ENCODE peak calls at places on chromosomes 5 and 9, in five cellular contexts. H is body of pancreas, P is heart left ventricle, W is Peyer's patch, L is right lobe of liver. D is an unnamed sample.

GRCh38 chr5:129803403-129803802 is 55.5 kb downstream of the MINAR2 start:
- DNase-seq in L (no peak), P (no peak), H (no peak), W (no peak), D (no peak)

GRCh38 chr9:120212153-120212852 is 367.7 kb downstream of the CDK5RAP2 start:
- DNase-seq in P (no peak), W (no peak), L (no peak), H (no peak), D (no peak)

GRCh38 chr5:79546782-79547428 is 33.0 kb upstream of the HOMER1 start:
- DNase-seq in W (no peak), H (no peak), L (no peak), P (no peak), D (no peak)

GRCh38 chr9:90936380-90936779 is 134.8 kb downstream of the SYK start:
- DNase-seq in W (peak; percentile 27), P (no peak), H (no peak), L (no peak), D (no peak)

GRCh38 chr5:10844016-10844415 is 83.0 kb upstream of the DAP start:
- DNase-seq in P (no peak), H (no peak), W (no peak), L (no peak), D (no peak)

GRCh38 chr9:16721972-16722371 is 148.5 kb downstream of the BNC2 start:
- DNase-seq in P (no peak), W (peak; percentile 64), L (no peak), H (peak; percentile 31), D (no peak)

GRCh38 chr9:73573235-73573634 is 421.6 kb downstream of the ANXA1 start:
- DNase-seq in H (no peak), P (no peak), W (no peak), L (no peak), D (no peak)

GRCh38 chr9:96034553-96035122 is 159.1 kb downstream of the ERCC6L2 start:
- DNase-seq in H (no peak), L (no peak), W (peak; percentile 29), P (no peak), D (no peak)

GRCh38 chr5:32283539-32284377 is 29.0 kb downstream of the MTMR12 start:
- DNase-seq in L (no peak), W (no peak), H (no peak), P (no peak), D (peak; percentile 7)

GRCh38 chr9:37417857-37418618 is 4.5 kb upstream of the GRHPR start:
- DNase-seq in P (no peak), L (peak; percentile 92), W (no peak), H (peak; percentile 68), D (peak; percentile 24)

GRCh38 chr5:84885479-84886258 is 501.0 kb upstream of the EDIL3 start:
- DNase-seq in L (no peak), P (peak; percentile 69), H (no peak), W (no peak), D (no peak)

GRCh38 chr9:92154016-92154415 is 38.8 kb upstream of the SPTLC1 start:
- DNase-seq in H (no peak), L (no peak), W (no peak), P (no peak), D (no peak)

GRCh38 chr5:113043491-113043931 is 66.9 kb downstream of the DCP2 start:
- DNase-seq in W (no peak), H (peak; percentile 34), P (peak; percentile 70), L (peak; percentile 65), D (peak; percentile 22)

GRCh38 chr9:68545033-68545705 is 4.5 kb upstream of the TMEM252 start:
- DNase-seq in W (no peak), H (no peak), P (no peak), L (no peak), D (no peak)

DNA sequence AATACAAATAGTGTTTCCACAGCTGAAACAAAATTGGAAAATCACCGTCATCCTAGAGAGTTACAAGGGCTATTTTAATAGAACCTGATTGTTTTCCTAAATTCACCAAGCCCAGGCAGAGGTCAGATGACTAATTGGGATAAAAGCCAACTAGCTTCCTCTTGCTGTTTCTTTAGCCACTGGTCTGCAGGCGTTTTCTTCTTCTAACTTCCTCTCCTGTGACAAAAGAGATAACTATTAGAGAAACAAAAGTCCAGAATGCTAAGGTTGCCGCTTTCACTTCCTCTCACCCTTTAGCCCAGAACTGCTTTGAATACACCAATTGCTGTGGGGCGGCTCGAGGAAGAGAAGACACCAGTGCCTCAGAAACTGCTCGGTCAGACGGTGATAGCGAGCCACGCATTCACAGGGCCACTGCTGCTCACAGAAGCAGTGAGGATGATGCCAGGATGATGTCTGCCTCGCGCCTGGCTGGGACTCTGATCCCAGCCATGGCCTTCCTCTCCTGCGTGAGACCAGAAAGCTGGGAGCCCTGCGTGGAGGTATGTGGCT is at the start of gene TLR4:
- DNase-seq in W (peak; percentile 85), L (peak; percentile 71), P (peak; percentile 74), H (peak; percentile 33), D (no peak)
- TF ChIP-seq POLR2A in W (peak; percentile 44), L (peak; percentile 81), P (no peak), H (peak; percentile 38), D (no peak)

GRCh38 chr5:142819292-142819691 is 49.1 kb downstream of the ARHGAP26 start:
- DNase-seq in L (no peak), P (no peak), H (no peak), W (no peak), D (no peak)
- TF ChIP-seq POLR2A in L (no peak), P (no peak), H (no peak), W (no peak), D (no peak)

GRCh38 chr9:14321517-14322125 is 7.7 kb upstream of the NFIB start:
- DNase-seq in W (no peak), L (no peak), P (no peak), H (no peak), D (no peak)

GRCh38 chr9:14323083-14323968 is 9.4 kb upstream of the NFIB start:
- DNase-seq in H (no peak), P (no peak), W (no peak), L (no peak), D (no peak)

GRCh38 chr9:14320272-14321245 is 6.6 kb upstream of the NFIB start:
- DNase-seq in L (no peak), H (no peak), P (peak; percentile 50), W (peak; percentile 74), D (peak; percentile 10)

GRCh38 chr9:14323969-14324366 is 10.0 kb upstream of the NFIB start:
- DNase-seq in H (no peak), W (no peak), L (no peak), P (no peak), D (no peak)

DNA sequence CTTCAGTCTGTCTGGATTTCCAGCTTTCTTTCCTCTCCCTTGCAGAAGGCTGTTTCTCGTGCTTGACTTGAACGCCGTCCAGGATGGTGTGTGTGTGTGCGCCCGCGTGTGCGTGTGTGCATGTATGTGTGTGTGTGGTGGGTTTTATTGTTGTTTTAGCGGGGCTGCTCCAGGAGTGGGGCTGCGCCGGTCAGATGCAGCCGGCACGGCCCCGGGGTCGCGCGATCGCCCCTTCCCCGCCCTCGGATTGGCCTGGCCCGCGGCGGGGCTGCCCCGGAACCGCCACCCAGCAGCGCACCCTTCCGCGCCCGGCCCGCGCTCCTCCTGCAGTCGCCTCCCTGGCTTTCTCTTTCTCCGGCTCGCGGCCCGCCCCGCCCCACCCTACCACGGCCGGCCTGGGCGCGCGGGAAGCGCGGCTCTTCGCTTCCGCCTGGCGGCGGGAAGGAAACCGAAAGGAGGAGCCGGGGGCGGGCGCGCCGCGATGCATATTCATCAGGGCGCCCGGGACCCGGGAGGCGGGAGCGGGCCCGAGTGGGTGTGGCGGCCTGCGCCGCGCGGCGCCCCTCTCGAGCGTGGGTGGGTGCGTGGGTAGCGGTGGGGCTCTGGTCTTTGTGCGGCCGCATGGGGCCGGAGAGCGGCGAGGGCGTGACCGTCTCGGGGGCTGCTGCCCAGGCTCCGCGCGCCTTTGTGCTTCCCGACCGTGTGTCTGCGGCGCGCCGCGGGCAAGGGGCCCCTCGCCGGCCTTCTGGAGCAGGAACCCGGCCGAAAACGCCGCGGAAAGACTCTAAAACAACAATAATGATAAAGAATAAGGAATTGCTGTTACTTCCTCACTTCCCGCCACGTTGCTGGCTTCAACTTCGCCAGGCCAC is 8.5 kb upstream of the NFIB start:
- DNase-seq in H (peak; percentile 91), P (peak; percentile 95), L (peak; percentile 95), W (peak; percentile 93), D (peak; percentile 94)
- TF ChIP-seq POLR2A in H (peak; percentile 65), P (no peak), L (peak; percentile 77), W (peak; percentile 73), D (peak; percentile 41)

DNA sequence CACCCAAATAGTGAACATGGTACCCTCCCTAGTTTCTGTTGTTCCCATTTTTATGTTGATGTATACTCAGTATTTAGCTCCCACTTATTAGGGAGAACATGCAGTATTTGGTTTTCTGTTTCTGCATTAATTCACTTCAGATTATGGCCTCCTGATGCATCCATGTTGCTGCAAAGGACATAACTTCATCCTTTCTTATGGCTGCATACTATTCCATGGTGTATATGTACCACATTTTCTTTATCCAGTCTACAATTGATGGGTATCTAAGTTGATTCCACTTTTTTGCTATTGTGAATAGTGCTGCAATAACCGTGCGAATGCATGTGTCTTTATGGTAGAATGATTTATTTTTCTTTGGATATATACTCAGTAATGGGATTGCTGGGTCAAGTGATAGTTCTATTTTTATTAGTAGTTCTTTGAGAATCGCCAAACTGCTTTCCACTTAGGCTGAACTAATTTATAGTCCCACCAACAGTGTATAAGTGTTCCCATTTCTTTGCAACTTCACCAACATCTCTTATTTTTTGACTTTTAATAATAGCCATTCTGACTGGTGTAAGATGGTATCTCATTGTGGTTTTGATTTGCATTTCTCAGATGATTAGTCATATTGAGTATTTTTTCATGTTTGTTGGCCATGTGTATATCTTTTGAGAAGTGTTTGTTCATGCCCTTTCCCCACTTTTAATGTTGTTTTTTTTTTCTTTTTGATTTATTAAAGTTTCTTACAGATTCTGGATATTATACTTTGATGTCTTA is 79.6 kb downstream of the SMIM15 start:
- DNase-seq in W (no peak), L (no peak), H (no peak), P (no peak), D (no peak)
- TF ChIP-seq POLR2A in W (no peak), L (no peak), H (no peak), P (no peak), D (no peak)

DNA sequence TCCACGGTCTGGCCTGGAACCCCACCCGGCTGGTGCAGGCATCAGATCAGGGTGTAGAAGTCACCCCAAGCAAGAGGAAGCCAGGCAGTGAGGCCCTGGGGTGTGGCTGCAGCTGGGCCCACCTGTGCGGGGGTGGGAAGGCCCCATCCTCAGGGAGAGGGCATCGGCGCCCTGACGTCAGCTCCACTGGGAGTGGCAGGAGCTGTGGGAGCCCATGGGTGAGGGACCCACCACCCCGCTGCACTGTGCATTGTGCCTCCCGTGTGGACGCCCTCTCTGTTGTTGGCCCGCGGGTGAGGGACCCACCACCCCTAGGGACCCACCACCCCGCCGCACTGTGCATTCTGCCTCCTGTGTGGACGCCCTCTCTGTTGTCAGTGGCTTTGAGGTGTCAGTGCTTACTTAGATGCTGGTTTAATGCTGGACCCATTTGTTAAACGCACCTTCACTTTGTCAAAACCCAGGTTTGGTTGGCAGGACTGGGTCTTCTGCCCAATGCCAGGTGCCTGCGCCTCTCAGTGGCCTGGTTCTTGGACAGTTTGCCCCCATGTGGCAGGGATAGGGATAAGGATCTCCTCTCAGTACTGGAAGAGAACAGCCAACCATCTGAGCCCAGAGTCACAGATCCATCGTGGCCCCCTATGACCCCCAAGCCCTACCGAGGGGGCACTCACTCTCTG is 6.9 kb upstream of the EXOC3 start:
- DNase-seq in W (peak; percentile 40), P (no peak), L (no peak), H (no peak), D (no peak)
- TF ChIP-seq POLR2A in W (no peak), P (no peak), L (no peak), H (no peak), D (no peak)

DNA sequence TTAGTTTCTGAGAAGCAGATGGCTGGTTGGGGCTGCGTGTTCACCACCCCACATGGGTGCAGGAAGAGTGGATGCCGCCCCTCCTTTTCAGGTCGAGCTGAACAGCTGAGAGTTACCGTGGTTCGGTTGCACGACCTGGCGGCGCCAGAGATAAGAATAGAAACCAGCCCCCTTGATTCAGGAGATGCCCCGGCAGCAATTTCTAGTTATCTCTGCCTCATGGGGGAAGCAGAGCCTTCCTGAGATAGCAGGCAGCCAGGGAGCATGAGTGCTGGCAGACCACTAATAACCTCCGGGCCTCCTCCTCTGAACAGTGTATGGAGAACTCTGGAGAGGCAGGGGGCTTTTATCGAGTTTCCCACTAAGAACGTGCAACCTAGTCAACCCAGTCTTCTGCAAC is 177.8 kb downstream of the NSG2 start:
- DNase-seq in P (no peak), W (no peak), L (no peak), H (no peak), D (no peak)
- TF ChIP-seq POLR2A in P (no peak), W (no peak), L (no peak), H (no peak), D (no peak)